ENCODE peak calls at places on chromosomes 2 and 18, in six cellular contexts. One of them, this sample, is unnamed.

GRCh38 chr2:219149667-219150066 is 10.9 kb downstream of the NHEJ1 start:
- ATAC-seq in activated CD8-positive, alpha-beta T cell treated with anti-CD3 and anti-CD28 coated beads for 36 hours: no peak
- ATAC-seq in HepG2: peak
- ATAC-seq in activated naive CD8-positive, alpha-beta T cell treated with anti-CD3 and anti-CD28 coated beads, Interleukin-2, amount 50 U/mL, for 24 hours: no peak
- ATAC-seq in lower lobe of right lung: no peak
- ATAC-seq in effector memory CD8-positive, alpha-beta T cell: no peak
- ATAC-seq in this sample: no peak

GRCh38 chr2:109260116-109260855 is 131.3 kb downstream of the SH3RF3 start:
- ATAC-seq in activated CD8-positive, alpha-beta T cell treated with anti-CD3 and anti-CD28 coated beads for 36 hours: no peak
- ATAC-seq in HepG2: no peak
- ATAC-seq in activated naive CD8-positive, alpha-beta T cell treated with anti-CD3 and anti-CD28 coated beads, Interleukin-2, amount 50 U/mL, for 24 hours: no peak
- ATAC-seq in lower lobe of right lung: no peak
- ATAC-seq in effector memory CD8-positive, alpha-beta T cell: no peak
- ATAC-seq in this sample: no peak

GRCh38 chr2:210440206-210440605 is 36.4 kb downstream of the LANCL1 start:
- ATAC-seq in activated CD8-positive, alpha-beta T cell treated with anti-CD3 and anti-CD28 coated beads for 36 hours: no peak
- ATAC-seq in HepG2: no peak
- ATAC-seq in activated naive CD8-positive, alpha-beta T cell treated with anti-CD3 and anti-CD28 coated beads, Interleukin-2, amount 50 U/mL, for 24 hours: no peak
- ATAC-seq in lower lobe of right lung: peak
- ATAC-seq in effector memory CD8-positive, alpha-beta T cell: no peak
- ATAC-seq in this sample: no peak

GRCh38 chr2:221283896-221284295 is 288.2 kb downstream of the EPHA4 start:
- ATAC-seq in activated CD8-positive, alpha-beta T cell treated with anti-CD3 and anti-CD28 coated beads for 36 hours: no peak
- ATAC-seq in HepG2: no peak
- ATAC-seq in activated naive CD8-positive, alpha-beta T cell treated with anti-CD3 and anti-CD28 coated beads, Interleukin-2, amount 50 U/mL, for 24 hours: no peak
- ATAC-seq in lower lobe of right lung: no peak
- ATAC-seq in effector memory CD8-positive, alpha-beta T cell: no peak
- ATAC-seq in this sample: no peak

GRCh38 chr2:6971502-6971901 is 54.3 kb downstream of the RNF144A start:
- ATAC-seq in activated CD8-positive, alpha-beta T cell treated with anti-CD3 and anti-CD28 coated beads for 36 hours: no peak
- ATAC-seq in HepG2: no peak
- ATAC-seq in activated naive CD8-positive, alpha-beta T cell treated with anti-CD3 and anti-CD28 coated beads, Interleukin-2, amount 50 U/mL, for 24 hours: no peak
- ATAC-seq in lower lobe of right lung: no peak
- ATAC-seq in effector memory CD8-positive, alpha-beta T cell: no peak
- ATAC-seq in this sample: no peak

GRCh38 chr2:22355816-22356433 is 1029.1 kb upstream of the KLHL29 start:
- ATAC-seq in activated CD8-positive, alpha-beta T cell treated with anti-CD3 and anti-CD28 coated beads for 36 hours: no peak
- ATAC-seq in HepG2: peak
- ATAC-seq in activated naive CD8-positive, alpha-beta T cell treated with anti-CD3 and anti-CD28 coated beads, Interleukin-2, amount 50 U/mL, for 24 hours: no peak
- ATAC-seq in lower lobe of right lung: peak
- ATAC-seq in effector memory CD8-positive, alpha-beta T cell: no peak
- ATAC-seq in this sample: no peak

GRCh38 chr2:238865015-238865719 is 17.3 kb downstream of the TWIST2 start:
- ATAC-seq in activated CD8-positive, alpha-beta T cell treated with anti-CD3 and anti-CD28 coated beads for 36 hours: no peak
- ATAC-seq in HepG2: no peak
- ATAC-seq in activated naive CD8-positive, alpha-beta T cell treated with anti-CD3 and anti-CD28 coated beads, Interleukin-2, amount 50 U/mL, for 24 hours: no peak
- ATAC-seq in lower lobe of right lung: no peak
- ATAC-seq in effector memory CD8-positive, alpha-beta T cell: no peak
- ATAC-seq in this sample: no peak

GRCh38 chr2:201149064-201149820 is 33.3 kb downstream of the CFLAR start:
- ATAC-seq in activated CD8-positive, alpha-beta T cell treated with anti-CD3 and anti-CD28 coated beads for 36 hours: no peak
- ATAC-seq in HepG2: peak
- ATAC-seq in activated naive CD8-positive, alpha-beta T cell treated with anti-CD3 and anti-CD28 coated beads, Interleukin-2, amount 50 U/mL, for 24 hours: no peak
- ATAC-seq in lower lobe of right lung: peak
- ATAC-seq in effector memory CD8-positive, alpha-beta T cell: no peak
- ATAC-seq in this sample: no peak

GRCh38 chr18:26864658-26865057 is 849 bp downstream of the AQP4 start:
- ATAC-seq in activated CD8-positive, alpha-beta T cell treated with anti-CD3 and anti-CD28 coated beads for 36 hours: no peak
- ATAC-seq in HepG2: no peak
- ATAC-seq in activated naive CD8-positive, alpha-beta T cell treated with anti-CD3 and anti-CD28 coated beads, Interleukin-2, amount 50 U/mL, for 24 hours: no peak
- ATAC-seq in lower lobe of right lung: peak
- ATAC-seq in effector memory CD8-positive, alpha-beta T cell: no peak
- ATAC-seq in this sample: no peak

GRCh38 chr2:226333388-226333787 is 466.2 kb downstream of the IRS1 start:
- ATAC-seq in activated CD8-positive, alpha-beta T cell treated with anti-CD3 and anti-CD28 coated beads for 36 hours: no peak
- ATAC-seq in HepG2: no peak
- ATAC-seq in activated naive CD8-positive, alpha-beta T cell treated with anti-CD3 and anti-CD28 coated beads, Interleukin-2, amount 50 U/mL, for 24 hours: no peak
- ATAC-seq in lower lobe of right lung: no peak
- ATAC-seq in effector memory CD8-positive, alpha-beta T cell: no peak
- ATAC-seq in this sample: no peak

GRCh38 chr18:30623401-30624065 is 419.0 kb downstream of the DSC3 start:
- ATAC-seq in activated CD8-positive, alpha-beta T cell treated with anti-CD3 and anti-CD28 coated beads for 36 hours: no peak
- ATAC-seq in HepG2: no peak
- ATAC-seq in activated naive CD8-positive, alpha-beta T cell treated with anti-CD3 and anti-CD28 coated beads, Interleukin-2, amount 50 U/mL, for 24 hours: no peak
- ATAC-seq in lower lobe of right lung: no peak
- ATAC-seq in effector memory CD8-positive, alpha-beta T cell: no peak
- ATAC-seq in this sample: no peak

GRCh38 chr2:86636842-86637241 is 13.2 kb upstream of the RNF103 start:
- ATAC-seq in activated CD8-positive, alpha-beta T cell treated with anti-CD3 and anti-CD28 coated beads for 36 hours: no peak
- ATAC-seq in HepG2: peak
- ATAC-seq in activated naive CD8-positive, alpha-beta T cell treated with anti-CD3 and anti-CD28 coated beads, Interleukin-2, amount 50 U/mL, for 24 hours: no peak
- ATAC-seq in lower lobe of right lung: no peak
- ATAC-seq in effector memory CD8-positive, alpha-beta T cell: no peak
- ATAC-seq in this sample: no peak

GRCh38 chr2:127597984-127598380 is 48.0 kb upstream of the GPR17 start:
- ATAC-seq in activated CD8-positive, alpha-beta T cell treated with anti-CD3 and anti-CD28 coated beads for 36 hours: no peak
- ATAC-seq in HepG2: no peak
- ATAC-seq in activated naive CD8-positive, alpha-beta T cell treated with anti-CD3 and anti-CD28 coated beads, Interleukin-2, amount 50 U/mL, for 24 hours: no peak
- ATAC-seq in lower lobe of right lung: no peak
- ATAC-seq in effector memory CD8-positive, alpha-beta T cell: no peak
- ATAC-seq in this sample: no peak

GRCh38 chr2:54500404-54501147 is 44.4 kb downstream of the SPTBN1 start:
- ATAC-seq in activated CD8-positive, alpha-beta T cell treated with anti-CD3 and anti-CD28 coated beads for 36 hours: no peak
- ATAC-seq in HepG2: no peak
- ATAC-seq in activated naive CD8-positive, alpha-beta T cell treated with anti-CD3 and anti-CD28 coated beads, Interleukin-2, amount 50 U/mL, for 24 hours: no peak
- ATAC-seq in lower lobe of right lung: no peak
- ATAC-seq in effector memory CD8-positive, alpha-beta T cell: no peak
- ATAC-seq in this sample: no peak

GRCh38 chr2:107730898-107731297 is 95.8 kb upstream of the RGPD4 start:
- ATAC-seq in activated CD8-positive, alpha-beta T cell treated with anti-CD3 and anti-CD28 coated beads for 36 hours: no peak
- ATAC-seq in HepG2: no peak
- ATAC-seq in activated naive CD8-positive, alpha-beta T cell treated with anti-CD3 and anti-CD28 coated beads, Interleukin-2, amount 50 U/mL, for 24 hours: no peak
- ATAC-seq in lower lobe of right lung: no peak
- ATAC-seq in effector memory CD8-positive, alpha-beta T cell: no peak
- ATAC-seq in this sample: no peak

GRCh38 chr2:225223301-225223700 is 176.2 kb upstream of the NYAP2 start:
- ATAC-seq in activated CD8-positive, alpha-beta T cell treated with anti-CD3 and anti-CD28 coated beads for 36 hours: no peak
- ATAC-seq in HepG2: no peak
- ATAC-seq in activated naive CD8-positive, alpha-beta T cell treated with anti-CD3 and anti-CD28 coated beads, Interleukin-2, amount 50 U/mL, for 24 hours: no peak
- ATAC-seq in lower lobe of right lung: no peak
- ATAC-seq in effector memory CD8-positive, alpha-beta T cell: no peak
- ATAC-seq in this sample: no peak

GRCh38 chr2:101850450-101850849 is 141.3 kb upstream of the IL1R2 start:
- ATAC-seq in activated CD8-positive, alpha-beta T cell treated with anti-CD3 and anti-CD28 coated beads for 36 hours: no peak
- ATAC-seq in HepG2: no peak
- ATAC-seq in activated naive CD8-positive, alpha-beta T cell treated with anti-CD3 and anti-CD28 coated beads, Interleukin-2, amount 50 U/mL, for 24 hours: no peak
- ATAC-seq in lower lobe of right lung: no peak
- ATAC-seq in effector memory CD8-positive, alpha-beta T cell: no peak
- ATAC-seq in this sample: no peak

GRCh38 chr2:50838316-50838715 is 193.6 kb downstream of the NRXN1 start:
- ATAC-seq in activated CD8-positive, alpha-beta T cell treated with anti-CD3 and anti-CD28 coated beads for 36 hours: no peak
- ATAC-seq in HepG2: no peak
- ATAC-seq in activated naive CD8-positive, alpha-beta T cell treated with anti-CD3 and anti-CD28 coated beads, Interleukin-2, amount 50 U/mL, for 24 hours: no peak
- ATAC-seq in lower lobe of right lung: no peak
- ATAC-seq in effector memory CD8-positive, alpha-beta T cell: no peak
- ATAC-seq in this sample: no peak

GRCh38 chr2:30379481-30379880 is 67.6 kb upstream of the LCLAT1 start:
- ATAC-seq in activated CD8-positive, alpha-beta T cell treated with anti-CD3 and anti-CD28 coated beads for 36 hours: no peak
- ATAC-seq in HepG2: no peak
- ATAC-seq in activated naive CD8-positive, alpha-beta T cell treated with anti-CD3 and anti-CD28 coated beads, Interleukin-2, amount 50 U/mL, for 24 hours: no peak
- ATAC-seq in lower lobe of right lung: no peak
- ATAC-seq in effector memory CD8-positive, alpha-beta T cell: no peak
- ATAC-seq in this sample: no peak

GRCh38 chr2:37894601-37895000 is 30.5 kb upstream of the RMDN2 start:
- ATAC-seq in activated CD8-positive, alpha-beta T cell treated with anti-CD3 and anti-CD28 coated beads for 36 hours: no peak
- ATAC-seq in HepG2: no peak
- ATAC-seq in activated naive CD8-positive, alpha-beta T cell treated with anti-CD3 and anti-CD28 coated beads, Interleukin-2, amount 50 U/mL, for 24 hours: peak
- ATAC-seq in lower lobe of right lung: no peak
- ATAC-seq in effector memory CD8-positive, alpha-beta T cell: no peak
- ATAC-seq in this sample: no peak

GRCh38 chr18:35106845-35107148 is 65.6 kb downstream of the MAPRE2 start:
- ATAC-seq in activated CD8-positive, alpha-beta T cell treated with anti-CD3 and anti-CD28 coated beads for 36 hours: peak
- ATAC-seq in HepG2: no peak
- ATAC-seq in activated naive CD8-positive, alpha-beta T cell treated with anti-CD3 and anti-CD28 coated beads, Interleukin-2, amount 50 U/mL, for 24 hours: peak
- ATAC-seq in lower lobe of right lung: no peak
- ATAC-seq in effector memory CD8-positive, alpha-beta T cell: peak
- ATAC-seq in this sample: no peak

GRCh38 chr2:219159771-219160185 is 837 bp downstream of the NHEJ1 start:
- ATAC-seq in activated CD8-positive, alpha-beta T cell treated with anti-CD3 and anti-CD28 coated beads for 36 hours: no peak
- ATAC-seq in HepG2: peak
- ATAC-seq in activated naive CD8-positive, alpha-beta T cell treated with anti-CD3 and anti-CD28 coated beads, Interleukin-2, amount 50 U/mL, for 24 hours: no peak
- ATAC-seq in lower lobe of right lung: no peak
- ATAC-seq in effector memory CD8-positive, alpha-beta T cell: no peak
- ATAC-seq in this sample: no peak

GRCh38 chr2:36455011-36455410 is 99.4 kb downstream of the CRIM1 start:
- ATAC-seq in activated CD8-positive, alpha-beta T cell treated with anti-CD3 and anti-CD28 coated beads for 36 hours: no peak
- ATAC-seq in HepG2: no peak
- ATAC-seq in activated naive CD8-positive, alpha-beta T cell treated with anti-CD3 and anti-CD28 coated beads, Interleukin-2, amount 50 U/mL, for 24 hours: no peak
- ATAC-seq in lower lobe of right lung: no peak
- ATAC-seq in effector memory CD8-positive, alpha-beta T cell: no peak
- ATAC-seq in this sample: no peak

GRCh38 chr2:100733344-100734187 is 86.4 kb upstream of the NPAS2 start:
- ATAC-seq in activated CD8-positive, alpha-beta T cell treated with anti-CD3 and anti-CD28 coated beads for 36 hours: no peak
- ATAC-seq in HepG2: peak
- ATAC-seq in activated naive CD8-positive, alpha-beta T cell treated with anti-CD3 and anti-CD28 coated beads, Interleukin-2, amount 50 U/mL, for 24 hours: no peak
- ATAC-seq in lower lobe of right lung: peak
- ATAC-seq in effector memory CD8-positive, alpha-beta T cell: no peak
- ATAC-seq in this sample: no peak

GRCh38 chr2:191675807-191676667 is 1.9 kb upstream of the NABP1 start:
- ATAC-seq in activated CD8-positive, alpha-beta T cell treated with anti-CD3 and anti-CD28 coated beads for 36 hours: peak
- ATAC-seq in HepG2: no peak
- ATAC-seq in activated naive CD8-positive, alpha-beta T cell treated with anti-CD3 and anti-CD28 coated beads, Interleukin-2, amount 50 U/mL, for 24 hours: peak
- ATAC-seq in lower lobe of right lung: no peak
- ATAC-seq in effector memory CD8-positive, alpha-beta T cell: peak
- ATAC-seq in this sample: peak

GRCh38 chr18:79062806-79063205 is 6.4 kb upstream of the ATP9B start:
- ATAC-seq in activated CD8-positive, alpha-beta T cell treated with anti-CD3 and anti-CD28 coated beads for 36 hours: no peak
- ATAC-seq in HepG2: peak
- ATAC-seq in activated naive CD8-positive, alpha-beta T cell treated with anti-CD3 and anti-CD28 coated beads, Interleukin-2, amount 50 U/mL, for 24 hours: no peak
- ATAC-seq in lower lobe of right lung: peak
- ATAC-seq in effector memory CD8-positive, alpha-beta T cell: no peak
- ATAC-seq in this sample: no peak

GRCh38 chr2:181334158-181334826 is 122.9 kb upstream of the ITGA4 start:
- ATAC-seq in activated CD8-positive, alpha-beta T cell treated with anti-CD3 and anti-CD28 coated beads for 36 hours: peak
- ATAC-seq in HepG2: no peak
- ATAC-seq in activated naive CD8-positive, alpha-beta T cell treated with anti-CD3 and anti-CD28 coated beads, Interleukin-2, amount 50 U/mL, for 24 hours: peak
- ATAC-seq in lower lobe of right lung: no peak
- ATAC-seq in effector memory CD8-positive, alpha-beta T cell: no peak
- ATAC-seq in this sample: peak

GRCh38 chr2:239012936-239013669 is 165.2 kb downstream of the TWIST2 start:
- ATAC-seq in activated CD8-positive, alpha-beta T cell treated with anti-CD3 and anti-CD28 coated beads for 36 hours: no peak
- ATAC-seq in HepG2: no peak
- ATAC-seq in activated naive CD8-positive, alpha-beta T cell treated with anti-CD3 and anti-CD28 coated beads, Interleukin-2, amount 50 U/mL, for 24 hours: no peak
- ATAC-seq in lower lobe of right lung: no peak
- ATAC-seq in effector memory CD8-positive, alpha-beta T cell: no peak
- ATAC-seq in this sample: no peak